ENCODE peak calls at places on chromosome 18, in six cellular contexts. Q is NCI-H2081; G is stimulated activated effector memory CD8-positive, alpha-beta T cell treated with anti-CD3 and anti-CD28 coated beads, Interleukin-12 subunit alpha, Interleukin-12 subunit beta, amount 100 ng/mL, for 72 hours; V is stimulated activated CD8-positive, alpha-beta memory T cell treated with anti-CD3 and anti-CD28 coated beads, Interleukin-7, amount 100 ng/mL, for 48 hours; X is Calu3; M is T follicular helper cell. F is an unnamed sample.

GRCh38 chr18:74905245-74905644 is 303.7 kb downstream of the PTGR3 start:
- DNase-seq in Q (peak), G (no peak), V (no peak), X (no peak), M (no peak), F (no peak)

GRCh38 chr18:68791801-68792200 is 6.1 kb upstream of the CCDC102B start:
- DNase-seq in Q (no peak), G (no peak), V (no peak), X (no peak), M (no peak), F (no peak)

GRCh38 chr18:710418-711300 is 1.8 kb downstream of the ENOSF1 start:
- DNase-seq in Q (no peak), G (no peak), V (no peak), X (no peak), M (no peak), F (no peak)

GRCh38 chr18:24364177-24364576 is 33.4 kb downstream of the OSBPL1A start:
- DNase-seq in Q (no peak), G (no peak), V (no peak), X (no peak), M (no peak), F (no peak)

GRCh38 chr18:45670281-45670962 is 53.6 kb upstream of the SLC14A1 start:
- DNase-seq in Q (no peak), G (no peak), V (peak), X (no peak), M (peak), F (no peak)

GRCh38 chr18:62460851-62461300 is 61.9 kb upstream of the ZCCHC2 start:
- DNase-seq in Q (no peak), G (no peak), V (no peak), X (no peak), M (no peak), F (no peak)

GRCh38 chr18:48408727-48409590 is at the start of gene ZBTB7C:
- DNase-seq in Q (no peak), G (peak), V (no peak), X (peak), M (no peak), F (peak)

GRCh38 chr18:8937695-8938094 is 164.8 kb upstream of the NDUFV2 start:
- DNase-seq in Q (no peak), G (no peak), V (no peak), X (peak), M (no peak), F (no peak)